ENCODE peak calls at places on chromosomes 4 and X, in six cellular contexts. R is H1, M is GM12878, C is K562, Q is HepG2, E is SK-N-SH. B is an unnamed sample.

GRCh38 chrX:11998944-11999343 is 139.3 kb upstream of the FRMPD4 start:
- DNase-seq in M (no peak), Q (no peak), R (no peak), C (no peak), E (no peak), B (no peak)

GRCh38 chr4:125397226-125397625 is 82.5 kb downstream of the FAT4 start:
- DNase-seq in Q (no peak), E (no peak), M (no peak), R (no peak), C (no peak), B (no peak)

GRCh38 chr4:7939377-7940108 is at the start of gene AFAP1:
- DNase-seq in Q (peak), R (no peak), M (no peak), C (peak), E (peak), B (peak)

GRCh38 chr4:140693577-140693976 is 62.6 kb downstream of the TBC1D9 start:
- DNase-seq in E (no peak), R (no peak), M (no peak), Q (no peak), C (no peak), B (no peak)

GRCh38 chr4:163392328-163392727 is 48.6 kb downstream of the NPY5R start:
- DNase-seq in Q (no peak), C (no peak), M (no peak), R (no peak), E (no peak), B (no peak)

GRCh38 chrX:29138003-29138402 is 550.8 kb downstream of the IL1RAPL1 start:
- DNase-seq in C (no peak), M (no peak), R (no peak), Q (no peak), E (no peak), B (no peak)

GRCh38 chr4:47469951-47470350 is 6.4 kb upstream of the COMMD8 start:
- DNase-seq in Q (no peak), C (no peak), E (no peak), R (no peak), M (no peak), B (no peak)

GRCh38 chr4:120869511-120870278 is 52.8 kb downstream of the PRDM5 start:
- DNase-seq in M (no peak), Q (no peak), C (no peak), E (no peak), R (no peak), B (no peak)

GRCh38 chr4:83370640-83370906 is 35.9 kb upstream of the HPSE start:
- DNase-seq in C (no peak), Q (no peak), R (no peak), E (no peak), M (no peak), B (no peak)

GRCh38 chrX:25427873-25428555 is 412.2 kb upstream of the ARX start:
- DNase-seq in E (no peak), Q (no peak), R (no peak), C (no peak), M (no peak), B (no peak)

GRCh38 chr4:153497988-153498967 is 32.1 kb downstream of the TMEM131L start:
- DNase-seq in M (peak), Q (no peak), E (no peak), R (no peak), C (no peak), B (no peak)

GRCh38 chr4:122542411-122543236 is 78.2 kb downstream of the IL21 start:
- DNase-seq in R (no peak), M (peak), Q (no peak), C (no peak), E (no peak), B (no peak)

GRCh38 chr4:182391111-182391684 is 148.0 kb downstream of the TENM3 start:
- DNase-seq in M (no peak), R (no peak), C (no peak), E (peak), Q (no peak), B (no peak)

GRCh38 chr4:6560416-6561172 is 14.4 kb upstream of the MAN2B2 start:
- DNase-seq in E (no peak), R (no peak), M (no peak), Q (no peak), C (no peak), B (no peak)

GRCh38 chrX:105477351-105477750 is 256.9 kb upstream of the TEX13A start:
- DNase-seq in E (no peak), Q (no peak), R (no peak), M (no peak), C (no peak), B (no peak)

GRCh38 chr4:113101669-113102068 is 52.2 kb downstream of the ANK2 start:
- DNase-seq in C (no peak), M (no peak), E (no peak), R (no peak), Q (peak), B (no peak)

GRCh38 chr4:183201331-183201730 is 102.3 kb downstream of the WWC2 start:
- DNase-seq in Q (no peak), M (no peak), R (no peak), E (no peak), C (no peak), B (no peak)

GRCh38 chr4:52051615-52052474 is 741 bp downstream of the SPATA18 start:
- DNase-seq in C (no peak), R (peak), M (no peak), Q (peak), E (peak), B (peak)

GRCh38 chr4:158496030-158496741 is 25.5 kb upstream of the RXFP1 start:
- DNase-seq in C (peak), Q (peak), R (peak), E (peak), M (no peak), B (peak)

GRCh38 chrX:6738518-6739470 is 203.9 kb upstream of the VCX3A start:
- DNase-seq in C (no peak), M (peak), R (no peak), E (no peak), Q (no peak), B (no peak)

GRCh38 chrX:73508861-73509260 is 54.1 kb upstream of the CHIC1 start:
- DNase-seq in C (no peak), E (no peak), R (no peak), Q (no peak), M (no peak), B (no peak)

GRCh38 chr4:38667005-38667771 is 3.2 kb downstream of the KLF3 start:
- DNase-seq in C (peak), E (peak), R (peak), M (no peak), Q (peak), B (peak)

GRCh38 chr4:55903577-55903976 is 45.2 kb upstream of the CEP135 start:
- DNase-seq in R (no peak), E (peak), M (no peak), Q (no peak), C (no peak), B (no peak)

GRCh38 chr4:3346146-3346545 is 53.3 kb downstream of the RGS12 start:
- DNase-seq in C (peak), M (peak), R (no peak), Q (peak), E (peak), B (peak)

GRCh38 chr4:166282081-166282770 is 409.2 kb downstream of the TLL1 start:
- DNase-seq in M (no peak), Q (no peak), C (no peak), E (no peak), R (no peak), B (no peak)

GRCh38 chr4:37665347-37666009 is 20.7 kb downstream of the RELL1 start:
- DNase-seq in C (no peak), E (no peak), R (no peak), M (no peak), Q (no peak), B (no peak)

GRCh38 chrX:42825201-42825600 is 47.2 kb upstream of the PPP1R2C start:
- DNase-seq in E (no peak), Q (peak), R (no peak), C (no peak), M (no peak), B (no peak)

GRCh38 chrX:17669891-17670290 is 67.4 kb upstream of the SCML1 start:
- DNase-seq in M (no peak), E (no peak), Q (no peak), C (no peak), R (no peak), B (no peak)

GRCh38 chr4:96102541-96103018 is 262.7 kb downstream of the PDHA2 start:
- DNase-seq in R (no peak), C (no peak), Q (no peak), M (no peak), E (no peak), B (no peak)

GRCh38 chr4:3420606-3420955 is 21.2 kb upstream of the HGFAC start:
- DNase-seq in M (no peak), C (no peak), Q (no peak), R (no peak), E (no peak), B (no peak)

GRCh38 chr4:155190099-155190498 is 18.3 kb upstream of the NPY2R start:
- DNase-seq in M (no peak), Q (no peak), C (no peak), E (no peak), R (no peak), B (no peak)

GRCh38 chr4:112647785-112648184 is 10.8 kb downstream of the LARP7 start:
- DNase-seq in R (no peak), C (no peak), E (no peak), M (no peak), Q (no peak), B (no peak)

GRCh38 chr4:76199664-76200211 is 13.9 kb downstream of the SCARB2 start:
- DNase-seq in R (no peak), C (no peak), E (no peak), M (peak), Q (no peak), B (no peak)

GRCh38 chr4:76195326-76195725 is 18.3 kb downstream of the SCARB2 start:
- DNase-seq in C (no peak), M (no peak), R (no peak), Q (no peak), E (no peak), B (no peak)

GRCh38 chr4:76197971-76198410 is 15.6 kb downstream of the SCARB2 start:
- DNase-seq in E (peak), R (no peak), C (no peak), Q (no peak), M (no peak), B (no peak)

GRCh38 chr4:76198411-76199237 is 15.0 kb downstream of the SCARB2 start:
- DNase-seq in M (peak), C (peak), R (no peak), Q (no peak), E (peak), B (no peak)

DNA sequence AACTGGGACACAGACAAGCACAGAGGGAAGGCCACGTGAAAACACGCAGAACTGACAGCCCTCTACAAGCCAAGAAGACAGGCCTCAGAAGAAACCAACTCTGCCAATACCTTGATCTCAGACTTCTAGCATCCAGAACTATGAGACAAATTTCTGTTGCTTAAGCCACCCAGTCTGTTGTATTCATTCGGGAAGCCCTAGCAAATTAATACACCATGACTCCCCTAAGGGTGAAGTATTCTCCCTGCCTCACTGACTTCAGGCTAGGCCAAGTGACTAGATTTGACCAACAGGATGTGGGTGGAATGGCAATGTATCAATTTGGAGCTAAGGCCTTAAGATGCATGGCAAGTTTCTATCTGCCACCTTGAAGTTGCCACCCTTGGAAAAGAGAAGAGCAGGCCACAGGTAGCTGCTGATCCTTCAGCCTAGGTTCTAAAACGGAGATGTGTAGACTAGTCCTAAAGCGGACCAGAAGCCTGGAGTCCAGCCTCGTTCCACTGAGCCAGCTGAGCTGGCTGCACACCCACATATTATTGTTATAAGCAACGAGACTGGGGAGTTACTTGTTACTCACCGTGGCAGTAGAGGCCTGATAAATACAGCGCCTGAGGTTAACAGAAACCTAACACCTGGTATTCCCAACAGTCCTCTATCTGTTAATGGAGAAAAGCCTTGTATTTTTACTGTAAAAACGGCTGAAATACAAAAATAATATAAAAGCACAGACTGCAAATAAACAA is 16.5 kb downstream of the SCARB2 start:
- DNase-seq in R (no peak), C (no peak), E (no peak), Q (no peak), M (no peak), B (no peak)
- TF ChIP-seq CHD2 in R (no peak), C (no peak), E (no peak), Q (no peak), M (no peak), B (no peak)

GRCh38 chrX:112997991-112998390 is 157.4 kb upstream of the AMOT start:
- DNase-seq in R (no peak), M (no peak), E (no peak), Q (no peak), C (no peak), B (no peak)
- TF ChIP-seq CHD2 in R (no peak), M (no peak), E (no peak), Q (no peak), C (no peak), B (no peak)

DNA sequence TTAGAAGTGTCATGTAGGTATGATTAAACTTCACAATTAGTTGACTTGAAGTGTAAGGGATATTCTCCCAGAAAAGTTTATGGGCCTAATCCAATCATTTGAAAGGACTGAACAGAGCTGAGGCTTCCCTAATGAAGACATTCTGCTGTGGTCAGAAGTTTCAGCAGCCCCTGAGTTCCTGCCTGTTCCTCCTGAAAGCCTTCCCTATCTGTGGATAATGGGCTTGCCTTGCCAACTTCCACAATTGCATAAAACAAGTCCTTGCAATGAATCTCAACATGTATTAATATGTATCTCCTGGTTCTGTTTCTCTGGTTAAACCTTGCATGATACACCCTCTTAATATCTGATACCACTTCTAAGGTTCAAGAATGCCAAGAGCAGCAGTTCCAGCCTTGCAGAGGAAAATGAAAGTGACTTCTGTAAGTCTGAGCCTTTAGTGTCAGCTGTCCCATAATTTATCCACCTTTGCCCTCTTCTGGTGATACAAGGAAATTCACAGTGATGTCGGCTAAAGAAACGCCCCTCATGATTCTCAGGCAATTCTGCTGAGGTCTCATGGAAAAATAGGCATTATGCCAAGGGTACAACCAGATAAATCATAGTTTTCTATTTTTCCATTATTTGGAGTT is 172.4 kb upstream of the CXCL13 start:
- DNase-seq in M (peak), C (peak), E (peak), Q (peak), R (no peak), B (peak)
- TF ChIP-seq CHD2 in M (no peak), C (no peak), E (no peak), Q (no peak), R (no peak), B (no peak)

GRCh38 chr4:127857641-127858040 is 23.1 kb upstream of the PLK4 start:
- DNase-seq in R (no peak), C (no peak), M (no peak), Q (no peak), E (no peak), B (no peak)

GRCh38 chr4:127852661-127853060 is 28.0 kb upstream of the PLK4 start:
- DNase-seq in C (no peak), E (no peak), M (no peak), R (no peak), Q (no peak), B (no peak)

DNA sequence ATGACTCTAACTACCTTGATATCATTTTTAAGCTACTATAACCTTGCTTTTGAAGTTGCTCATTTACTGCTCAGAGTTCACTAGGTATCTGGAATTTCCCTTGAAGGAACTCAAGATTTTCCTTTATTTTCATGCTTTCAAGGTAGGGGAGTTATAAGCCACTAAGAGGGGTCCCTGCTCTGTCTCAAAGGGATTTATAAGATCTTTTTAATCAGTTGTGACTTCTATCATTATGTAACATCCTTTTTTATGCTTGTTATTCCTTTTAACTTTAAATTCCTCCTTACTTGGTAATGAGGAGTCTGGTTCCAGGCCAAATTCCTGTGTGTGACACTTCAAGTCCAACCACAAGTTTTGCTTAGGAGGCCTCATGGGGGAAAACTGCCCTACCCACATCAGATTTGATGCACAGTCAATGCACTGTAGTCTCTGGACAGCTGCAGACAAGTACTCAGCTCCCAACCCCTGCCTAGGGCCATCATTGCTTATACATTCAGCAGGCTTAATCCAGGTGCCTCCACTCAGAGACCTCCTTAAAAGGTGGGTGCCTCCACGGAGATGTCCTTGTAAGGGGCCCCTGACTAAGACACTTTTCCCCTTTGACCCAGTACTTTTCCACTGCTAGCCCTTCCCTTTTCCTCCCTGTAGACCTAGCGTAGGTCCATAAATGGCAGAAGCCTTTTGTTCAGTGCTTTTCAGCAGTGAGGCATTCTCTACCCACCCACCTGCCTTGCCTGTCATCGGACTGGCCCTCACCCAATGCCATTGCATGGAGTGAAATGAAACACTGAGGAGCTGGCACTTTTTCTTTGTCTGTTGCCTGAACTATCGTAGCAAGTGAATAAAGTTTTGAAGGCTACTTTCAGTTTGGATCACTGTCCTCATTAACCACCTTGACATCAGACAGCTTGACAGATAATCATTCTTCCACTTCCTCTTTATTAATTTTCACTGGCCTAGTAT is 23.9 kb upstream of the PLK4 start:
- DNase-seq in R (no peak), Q (no peak), C (no peak), E (no peak), M (peak), B (no peak)
- TF ChIP-seq CHD2 in R (no peak), Q (no peak), C (no peak), E (no peak), M (peak), B (no peak)

GRCh38 chr4:151841107-151841506 is 80.3 kb upstream of the GATB start:
- DNase-seq in E (no peak), R (no peak), M (no peak), C (no peak), Q (no peak), B (no peak)

GRCh38 chr4:151842430-151843079 is 81.7 kb upstream of the GATB start:
- DNase-seq in C (no peak), Q (no peak), R (no peak), M (no peak), E (no peak), B (no peak)
- TF ChIP-seq CHD2 in C (no peak), Q (no peak), R (no peak), M (no peak), E (no peak), B (no peak)

B was measured in A549.